ENCODE peak calls at places on chromosome 7, in eight cellular contexts. R is lower lobe of right lung; N is activated CD8-positive, alpha-beta memory T cell treated with anti-CD3 and anti-CD28 coated beads, Interleukin-2, amount 10 ng/mL, durations not matched to agents 7 days and 5 days; Y is renal cortical epithelial cell; T is neuronal stem cell; O is amygdala; B is hepatic stellate cell; C is GM12864. W is an unnamed sample.

GRCh38 chr7:109479388-109479787 is 909.7 kb downstream of the DNAJB9 start:
- DNase-seq in N (no peak), R (no peak), B (no peak), C (no peak), O (no peak), T (no peak), Y (peak), W (no peak)

GRCh38 chr7:22697897-22698645 is 28.9 kb upstream of the IL6 start:
- DNase-seq in R (no peak), N (peak), B (no peak), O (no peak), C (peak), T (no peak), Y (no peak), W (no peak)

GRCh38 chr7:148856891-148857290 is 27.2 kb downstream of the EZH2 start:
- DNase-seq in C (no peak), T (no peak), R (no peak), O (no peak), B (no peak), Y (peak), N (peak), W (no peak)

GRCh38 chr7:111744501-111745155 is 182.3 kb upstream of the IMMP2L start:
- DNase-seq in R (no peak), C (no peak), N (no peak), T (no peak), B (no peak), Y (peak), O (no peak), W (no peak)

GRCh38 chr7:139108256-139109187 is 998 bp downstream of the ZC3HAV1 start:
- DNase-seq in B (peak), Y (no peak), N (peak), C (no peak), O (no peak), T (peak), R (peak), W (no peak)

GRCh38 chr7:33921216-33921938 is 16.0 kb downstream of the BMPER start:
- DNase-seq in B (peak), O (no peak), N (no peak), Y (no peak), R (no peak), T (no peak), C (no peak), W (peak)

GRCh38 chr7:110119883-110120581 is 970.9 kb upstream of the LRRN3 start:
- DNase-seq in Y (peak), N (no peak), C (no peak), R (no peak), B (peak), O (no peak), T (no peak), W (no peak)

GRCh38 chr7:151309306-151309705 is 32.3 kb upstream of the NUB1 start:
- DNase-seq in B (peak), O (no peak), R (no peak), T (no peak), N (no peak), Y (no peak), C (no peak), W (no peak)

GRCh38 chr7:114478384-114478783 is 63.8 kb downstream of the FOXP2 start:
- DNase-seq in Y (no peak), N (no peak), O (no peak), T (no peak), C (no peak), B (no peak), R (no peak), W (no peak)

GRCh38 chr7:123594813-123595241 is 6.8 kb upstream of the ASB15 start:
- DNase-seq in B (no peak), O (no peak), Y (no peak), N (no peak), C (no peak), T (peak), R (peak), W (no peak)

GRCh38 chr7:16264036-16264435 is 157.3 kb downstream of the CRPPA start:
- DNase-seq in R (no peak), O (no peak), B (no peak), Y (no peak), T (no peak), C (no peak), N (no peak), W (no peak)

GRCh38 chr7:45147858-45148652 is 9.5 kb upstream of the RAMP3 start:
- DNase-seq in O (no peak), B (no peak), Y (peak), C (no peak), R (no peak), T (no peak), N (no peak), W (no peak)

GRCh38 chr7:111429781-111430180 is 132.5 kb downstream of the IMMP2L start:
- DNase-seq in Y (no peak), B (no peak), R (no peak), O (no peak), N (no peak), C (no peak), T (no peak), W (no peak)

GRCh38 chr7:46651561-46652088 is 730.6 kb upstream of the IGFBP3 start:
- DNase-seq in R (no peak), O (no peak), N (no peak), C (no peak), T (no peak), Y (peak), B (no peak), W (no peak)

GRCh38 chr7:16646427-16647081 is 573 bp downstream of the BZW2 start:
- DNase-seq in O (no peak), B (no peak), Y (no peak), T (no peak), R (no peak), N (no peak), C (no peak), W (no peak)

GRCh38 chr7:18626717-18627116 is 131.2 kb downstream of the HDAC9 start:
- DNase-seq in C (no peak), Y (no peak), B (no peak), O (no peak), N (no peak), T (no peak), R (no peak), W (no peak)

GRCh38 chr7:155343150-155343549 is 45.5 kb downstream of the INSIG1 start:
- DNase-seq in T (no peak), N (no peak), R (no peak), Y (no peak), B (no peak), O (no peak), C (no peak), W (no peak)

GRCh38 chr7:130867581-130868136 is 133.7 kb upstream of the KLF14 start:
- DNase-seq in O (no peak), N (no peak), Y (no peak), C (no peak), T (no peak), B (no peak), R (no peak), W (no peak)

W was measured in tibial nerve.